ENCODE peak calls at places on chromosomes 16 and 17, in six cellular contexts. Z is GM12865, J is fibroblast of lung, S is OCI-LY7, U is A549, Q is AG10803. P is an unnamed sample.

GRCh38 chr17:17119533-17119932 is 77.3 kb downstream of the MPRIP start:
- DNase-seq in Q (peak; percentile 50), S (peak; percentile 45), U (peak; percentile 34), J (peak; percentile 52), Z (peak; percentile 67), P (no peak)

GRCh38 chr17:34981538-34982241 is 1.4 kb downstream of the LIG3 start:
- DNase-seq in U (no peak), Z (no peak), Q (peak; percentile 43), J (peak; percentile 47), S (no peak), P (no peak)

GRCh38 chr16:18059089-18059488 is 277.4 kb downstream of the NPIPA8 start:
- DNase-seq in Q (no peak), S (no peak), U (no peak), Z (no peak), J (no peak), P (no peak)

GRCh38 chr17:7133424-7133823 is 18.8 kb upstream of the ASGR2 start:
- DNase-seq in Z (peak; percentile 70), J (no peak), Q (no peak), S (peak; percentile 46), U (peak; percentile 38), P (peak; percentile 72)

GRCh38 chr16:760498-761343 is at the start of gene MSLN:
- DNase-seq in Z (no peak), Q (no peak), U (peak; percentile 71), S (no peak), J (peak; percentile 48), P (no peak)

GRCh38 chr17:45172541-45173286 is 11.0 kb downstream of the HEXIM2 start:
- DNase-seq in S (peak; percentile 81), J (peak; percentile 85), Z (peak; percentile 57), Q (peak; percentile 87), U (peak; percentile 99), P (peak; percentile 65)

GRCh38 chr16:85136705-85137322 is 24.5 kb upstream of the CIBAR2 start:
- DNase-seq in Q (no peak), U (peak; percentile 38), J (no peak), Z (peak; percentile 55), S (no peak), P (no peak)

GRCh38 chr16:46638947-46639925 is 18.1 kb upstream of the SHCBP1 start:
- DNase-seq in Q (peak; percentile 45), J (peak; percentile 65), S (no peak), Z (no peak), U (no peak), P (no peak)

GRCh38 chr16:21208429-21208828 is 2.9 kb downstream of the ZP2 start:
- DNase-seq in U (no peak), S (no peak), J (no peak), Z (no peak), Q (no peak), P (no peak)

GRCh38 chr17:7348478-7349242 is 3.3 kb upstream of the KCTD11 start:
- DNase-seq in Z (no peak), U (no peak), Q (peak; percentile 82), J (peak; percentile 47), S (no peak), P (no peak)

GRCh38 chr17:7850970-7851437 is 3.9 kb upstream of the TMEM88 start:
- DNase-seq in Q (no peak), S (no peak), Z (no peak), U (no peak), J (no peak), P (no peak)

GRCh38 chr17:58303981-58304734 is 23.4 kb upstream of the MPO start:
- DNase-seq in Q (peak; percentile 29), U (peak; percentile 63), J (peak; percentile 17), Z (peak; percentile 74), S (peak; percentile 66), P (peak; percentile 54)

GRCh38 chr17:21370430-21370829 is 5.7 kb upstream of the KCNJ12 start:
- DNase-seq in Q (no peak), U (no peak), S (peak; percentile 18), J (no peak), Z (no peak), P (no peak)

GRCh38 chr17:35315283-35315682 is 58.1 kb downstream of the SLFN11 start:
- DNase-seq in Z (no peak), U (peak; percentile 20), J (peak; percentile 90), S (no peak), Q (peak; percentile 91), P (no peak)

GRCh38 chr17:35752471-35752870 is 568 bp downstream of the GAS2L2 start:
- DNase-seq in Z (no peak), Q (no peak), U (no peak), J (no peak), S (no peak), P (no peak)

GRCh38 chr17:45823598-45823997 is 21.1 kb upstream of the SPPL2C start:
- DNase-seq in Q (no peak), J (no peak), U (no peak), Z (no peak), S (no peak), P (no peak)

GRCh38 chr17:10226930-10227695 is 28.7 kb upstream of the GAS7 start:
- DNase-seq in Q (no peak), S (peak; percentile 21), U (peak; percentile 55), Z (peak; percentile 67), J (no peak), P (peak; percentile 44)

DNA sequence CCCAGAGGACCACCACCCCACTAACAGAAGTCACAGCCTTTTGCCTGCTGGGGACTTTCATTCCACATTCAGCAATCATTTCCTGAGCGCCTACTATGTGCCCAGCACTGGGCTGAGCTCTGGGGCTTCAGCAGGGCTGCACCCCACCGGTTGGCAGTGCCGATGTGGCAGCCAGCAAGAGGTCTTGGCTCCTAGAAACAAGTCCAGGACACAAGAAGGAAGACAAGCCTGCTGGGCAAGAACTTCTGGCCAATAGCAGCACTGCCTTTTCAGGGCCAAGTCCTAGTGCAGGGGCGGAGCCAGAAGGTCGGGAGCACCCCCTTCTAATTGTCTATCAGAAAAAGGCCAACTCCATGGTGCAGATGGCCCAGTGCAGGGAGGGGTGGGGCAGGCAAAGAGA is 13.0 kb upstream of the HOXB9 start:
- DNase-seq in J (no peak), Z (no peak), S (no peak), U (peak; percentile 45), Q (no peak), P (no peak)
- H3K4me3 ChIP-seq in J (no peak overlapping the region), Z (no peak overlapping the region), S (no peak overlapping the region), U (no peak overlapping the region), Q (no peak overlapping the region), P (no peak overlapping the region)

GRCh38 chr17:3723556-3724372 is at the start of gene HASPIN:
- DNase-seq in S (peak; percentile 98), Q (peak; percentile 82), Z (peak; percentile 96), U (peak; percentile 94), J (peak; percentile 75), P (peak; percentile 94)
- TF ChIP-seq CTCF in S (peak; percentile 0), Q (peak; percentile 37), Z (peak; percentile 33), U (no peak), J (peak; percentile 14), P (peak; percentile 28)

DNA sequence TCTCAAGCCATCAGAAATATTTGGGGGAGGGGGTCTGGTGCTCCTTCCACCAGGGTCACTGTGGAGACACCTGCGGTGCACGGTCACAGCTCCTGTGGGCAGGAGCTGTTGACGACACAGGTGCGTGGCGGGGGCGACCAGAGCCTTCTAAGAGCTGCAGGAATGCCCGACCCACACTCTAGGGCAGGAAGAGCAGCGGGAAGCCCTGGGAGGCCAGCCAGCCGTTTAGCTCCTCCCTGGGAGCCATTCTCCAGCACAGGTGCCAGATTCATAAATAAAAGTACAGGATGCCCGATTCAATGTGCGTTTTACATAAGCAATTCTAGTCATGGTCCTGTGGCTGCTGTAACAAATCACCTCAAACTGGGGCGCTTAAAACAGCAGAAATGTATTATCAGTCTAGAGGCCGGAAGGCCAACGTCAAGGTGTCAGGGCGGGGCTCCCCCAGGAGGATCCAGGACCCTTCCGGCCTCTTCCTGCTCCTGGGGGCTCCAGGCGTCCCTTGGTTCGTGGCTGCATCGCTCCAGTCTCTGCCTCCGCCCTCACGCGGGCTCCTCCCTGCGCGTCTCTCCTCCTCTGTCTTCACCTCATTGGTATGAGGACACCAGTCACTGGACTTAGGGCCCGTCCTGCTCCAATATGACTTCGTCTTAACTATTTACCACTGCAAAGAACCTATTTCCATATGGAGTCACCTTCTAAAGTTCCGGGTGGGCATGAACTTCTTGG is 155.3 kb downstream of the FOXL1 start:
- DNase-seq in S (no peak), J (no peak), U (no peak), Q (no peak), Z (no peak), P (no peak)
- H3K4me3 ChIP-seq in S (no peak overlapping the region), J (no peak overlapping the region), U (no peak overlapping the region), Q (no peak overlapping the region), Z (no peak overlapping the region), P (no peak overlapping the region)

DNA sequence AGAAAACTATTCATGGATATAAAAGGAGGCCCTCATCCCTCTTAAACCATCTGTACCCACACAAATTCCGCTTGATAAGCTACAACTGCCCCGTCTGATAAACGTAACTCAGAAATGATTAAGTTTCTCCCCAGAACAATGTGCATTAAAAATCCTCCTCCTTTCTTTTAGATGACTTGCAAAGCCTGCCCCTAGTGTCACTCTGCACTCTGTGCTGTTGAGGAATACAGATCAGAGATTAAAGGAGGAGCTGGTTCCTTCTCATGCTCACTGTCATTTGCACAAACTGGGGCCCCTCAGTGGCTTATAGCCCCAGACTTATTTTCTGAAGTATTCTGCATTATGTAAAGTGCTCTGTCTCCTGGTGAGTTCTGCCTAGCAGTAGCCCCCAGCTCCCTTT is 33.3 kb downstream of the CDRT15 start:
- DNase-seq in Z (no peak), U (no peak), S (peak; percentile 19), Q (no peak), J (no peak), P (no peak)
- TF ChIP-seq CTCF in Z (peak; percentile 4), U (peak; percentile 6), S (peak; percentile 57), Q (peak; percentile 37), J (no peak), P (peak; percentile 17)

DNA sequence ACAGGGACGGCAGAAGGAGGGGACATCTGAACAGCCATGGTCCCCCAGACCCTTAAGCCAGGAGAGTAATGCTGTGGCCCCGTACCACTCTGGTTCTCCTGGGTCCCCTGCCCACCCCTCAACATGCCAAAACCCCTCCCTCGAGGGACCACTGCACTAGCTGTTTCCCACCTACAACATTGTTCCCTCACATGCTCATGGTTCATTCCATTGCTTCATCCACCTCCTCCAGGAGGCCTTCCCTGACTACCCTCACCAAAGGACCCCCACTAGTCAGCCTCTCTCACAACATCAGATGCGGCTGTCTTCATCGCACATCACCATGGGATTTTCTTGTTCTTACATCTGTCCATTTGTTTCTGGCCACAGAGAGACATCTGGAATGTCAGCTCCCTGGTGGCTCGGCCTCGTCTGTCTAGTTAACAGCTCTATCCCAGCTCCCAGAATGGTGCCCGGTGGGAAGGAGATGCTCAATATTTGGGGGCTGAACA is 1.7 kb downstream of the DOK4 start:
- DNase-seq in Z (no peak), J (no peak), S (no peak), U (no peak), Q (no peak), P (no peak)
- H3K4me3 ChIP-seq in Z (no peak overlapping the region), J (no peak overlapping the region), S (no peak overlapping the region), U (no peak overlapping the region), Q (peak overlapping the region; percentile 83), P (no peak overlapping the region)

GRCh38 chr16:31074073-31074813 is at the start of the genes ZNF646 and ZNF668:
- DNase-seq in Q (peak; percentile 99), U (peak; percentile 100), S (peak; percentile 100), J (peak; percentile 100), Z (peak; percentile 100), P (peak; percentile 96)

GRCh38 chr16:31073073-31073822 is 792 bp downstream of the ZNF668 start:
- DNase-seq in J (peak; percentile 94), Q (peak; percentile 90), U (peak; percentile 94), S (peak; percentile 89), Z (peak; percentile 90), P (peak; percentile 92)

GRCh38 chr16:31073823-31074072 is 292 bp downstream of the ZNF668 start:
- DNase-seq in Z (no peak), J (no peak), U (no peak), Q (no peak), S (no peak), P (no peak)

GRCh38 chr16:31072540-31073072 is 1.4 kb downstream of the ZNF668 start:
- DNase-seq in S (peak; percentile 61), U (peak; percentile 34), J (peak; percentile 57), Q (peak; percentile 41), Z (peak; percentile 56), P (peak; percentile 47)

GRCh38 chr16:31071861-31072260 is 2.2 kb downstream of the ZNF668 start:
- DNase-seq in U (no peak), S (no peak), Q (peak; percentile 94), Z (peak; percentile 31), J (peak; percentile 81), P (no peak)
- TF ChIP-seq CTCF in U (no peak), S (no peak), Q (no peak), Z (no peak), J (no peak), P (no peak)

P was measured in GM06990.